ENCODE peak calls at places on chromosomes 16 and 17, in five cellular contexts. F, W, S, Y and Q are unnamed samples. For H3K4me1, the result is how much of the 10 kb centered on the place peaks cover.

GRCh38 chr16:23754594-23755483 is at the start of gene CHP2:
- DNase-seq in F (no peak), S (peak), Y (no peak), W (peak), Q (no peak)

GRCh38 chr16:85234310-85235235 is 122.3 kb upstream of the CIBAR2 start:
- DNase-seq in S (peak), F (peak), W (peak), Y (peak), Q (peak)

GRCh38 chr16:19607610-19608280 is 52.2 kb downstream of the VPS35L start:
- DNase-seq in F (peak), S (no peak), W (no peak), Y (no peak), Q (no peak)

GRCh38 chr16:4599037-4599436 is 15.7 kb downstream of the UBALD1 start:
- DNase-seq in F (no peak), Y (no peak), S (no peak), W (no peak), Q (no peak)

GRCh38 chr16:20915733-20916132 is 15.2 kb downstream of the LYRM1 start:
- DNase-seq in Y (no peak), W (peak), F (no peak), S (no peak), Q (no peak)

GRCh38 chr17:76816590-76817135 is 51.5 kb upstream of the MGAT5B start:
- DNase-seq in S (no peak), Y (peak), W (peak), F (peak), Q (no peak)

GRCh38 chr17:37713624-37714023 is 31.2 kb downstream of the HNF1B start:
- DNase-seq in Y (no peak), W (no peak), F (no peak), S (no peak), Q (peak)

GRCh38 chr17:81961554-81962498 is 839 bp upstream of the NOTUM start:
- DNase-seq in F (no peak), S (no peak), Y (no peak), W (no peak), Q (no peak)

GRCh38 chr17:16171613-16172012 is 43.7 kb downstream of the NCOR1 start:
- DNase-seq in F (peak), W (no peak), Y (no peak), S (no peak), Q (peak)

GRCh38 chr17:6712854-6713129 is 377 bp downstream of the SLC13A5 start:
- DNase-seq in W (no peak), S (no peak), Y (no peak), F (no peak), Q (no peak)

GRCh38 chr16:11138769-11139623 is 117.0 kb downstream of the SOCS1 start:
- DNase-seq in S (no peak), Y (no peak), F (no peak), W (no peak), Q (no peak)

GRCh38 chr17:82640046-82640445 is 8.2 kb downstream of the WDR45B start:
- DNase-seq in Y (no peak), F (no peak), W (no peak), S (peak), Q (no peak)

GRCh38 chr17:81832608-81833159 is 407 bp downstream of the MCRIP1 start:
- DNase-seq in F (no peak), Y (peak), S (no peak), W (no peak), Q (no peak)

GRCh38 chr17:6558932-6559752 is 2.8 kb upstream of the PITPNM3 start:
- DNase-seq in S (no peak), W (no peak), F (no peak), Y (no peak), Q (no peak)

GRCh38 chr17:68257924-68258323 is 10.1 kb downstream of the AMZ2 start:
- DNase-seq in Y (no peak), W (no peak), S (no peak), F (no peak), Q (no peak)

GRCh38 chr17:67180275-67180674 is 64.7 kb downstream of the HELZ start:
- DNase-seq in S (no peak), Y (no peak), F (no peak), W (no peak), Q (no peak)

GRCh38 chr17:64706224-64707076 is 44.3 kb upstream of the SMURF2 start:
- DNase-seq in S (no peak), W (no peak), F (peak), Y (no peak), Q (no peak)

GRCh38 chr16:20814761-20815160 is 8.4 kb downstream of the REXO5 start:
- DNase-seq in S (no peak), W (no peak), F (no peak), Y (no peak), Q (no peak)

GRCh38 chr17:76700627-76701470 is 9.9 kb downstream of the MXRA7 start:
- DNase-seq in Y (peak), S (peak), F (no peak), W (peak), Q (no peak)

GRCh38 chr17:64003526-64004121 is 5.5 kb downstream of the PRR29 start:
- DNase-seq in F (no peak), Y (no peak), W (no peak), S (no peak), Q (no peak)

GRCh38 chr17:50206604-50207293 is 5.3 kb upstream of the COL1A1 start:
- DNase-seq in Y (peak), S (peak), W (peak), F (no peak), Q (no peak)

GRCh38 chr17:4972752-4973151 is 5.1 kb upstream of the SPAG7 start:
- DNase-seq in F (no peak), Y (no peak), S (peak), W (no peak), Q (no peak)

GRCh38 chr16:83681421-83681820 is 126.4 kb upstream of the HSBP1 start:
- DNase-seq in W (no peak), S (no peak), Y (no peak), F (no peak), Q (no peak)

GRCh38 chr16:84774810-84775209 is 45.0 kb upstream of the CRISPLD2 start:
- DNase-seq in Y (no peak), S (no peak), W (no peak), F (no peak), Q (no peak)

GRCh38 chr17:2532146-2532720 is 20.5 kb upstream of the METTL16 start:
- DNase-seq in F (no peak), Y (no peak), S (peak), W (no peak), Q (no peak)

GRCh38 chr16:13307861-13308260 is 406.5 kb downstream of the SHISA9 start:
- DNase-seq in W (no peak), Y (no peak), F (no peak), S (no peak), Q (no peak)

GRCh38 chr16:79632289-79632688 is 31.8 kb upstream of the MAF start:
- DNase-seq in F (peak), W (no peak), Y (no peak), S (no peak), Q (no peak)

GRCh38 chr16:20023190-20023589 is 50.5 kb downstream of the GPR139 start:
- DNase-seq in F (peak), Y (no peak), S (no peak), W (no peak), Q (no peak)

GRCh38 chr17:17149520-17150449 is 56.3 kb downstream of the PLD6 start:
- DNase-seq in F (no peak), W (no peak), S (no peak), Y (no peak), Q (no peak)

GRCh38 chr16:55709801-55710200 is 54.0 kb downstream of the SLC6A2 start:
- DNase-seq in Y (no peak), S (no peak), W (no peak), F (no peak), Q (no peak)

GRCh38 chr17:8300629-8301242 is 5.5 kb upstream of the SLC25A35 start:
- DNase-seq in S (peak), F (peak), Y (peak), W (peak), Q (peak)

GRCh38 chr17:4597975-4598374 is 13.6 kb downstream of the SMTNL2 start:
- DNase-seq in F (no peak), Y (peak), S (peak), W (no peak), Q (no peak)

GRCh38 chr16:720507-720989 is 398 bp upstream of the ANTKMT start:
- DNase-seq in F (peak), Y (peak), W (peak), S (no peak), Q (no peak)

GRCh38 chr16:46908540-46909372 is 24.6 kb downstream of the GPT2 start:
- DNase-seq in W (peak), Y (no peak), S (no peak), F (peak), Q (peak)

GRCh38 chr16:1709356-1709755 is 3.4 kb downstream of the MAPK8IP3 start:
- DNase-seq in Y (no peak), F (no peak), W (no peak), S (no peak), Q (no peak)

GRCh38 chr17:59764292-59764741 is 56.9 kb downstream of the VMP1 start:
- DNase-seq in F (no peak), S (no peak), W (no peak), Y (no peak), Q (no peak)

GRCh38 chr17:39944393-39944711 is 16.8 kb downstream of the LRRC3C start:
- DNase-seq in F (no peak), W (no peak), Y (no peak), S (no peak), Q (no peak)

GRCh38 chr16:55657616-55658015 is 1.8 kb downstream of the SLC6A2 start:
- DNase-seq in Y (no peak), F (no peak), W (no peak), S (no peak), Q (no peak)

GRCh38 chr17:75047398-75048098 is 523 bp downstream of the KCTD2 start:
- DNase-seq in W (no peak), F (no peak), Y (peak), S (peak), Q (no peak)

DNA sequence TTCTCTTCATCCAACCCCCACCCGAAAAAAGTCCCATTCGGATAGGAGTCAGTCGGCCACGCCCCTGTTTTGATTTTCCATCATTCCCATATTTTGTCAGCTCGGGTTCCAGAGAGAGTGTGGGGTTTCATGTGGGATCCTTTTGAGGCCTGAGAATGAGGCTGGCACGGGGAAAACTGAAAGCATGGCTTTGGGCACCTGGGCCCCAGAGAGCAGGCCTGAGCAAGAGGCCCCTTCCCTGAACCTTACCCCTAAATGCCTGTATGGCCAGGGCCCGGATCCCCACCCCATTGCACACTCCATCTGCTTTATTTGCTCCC is 4.6 kb upstream of the HOXB4 start:
- DNase-seq in F (no peak), W (no peak), S (no peak), Y (no peak), Q (no peak)
- H3K4me3 ChIP-seq in F (no peak), W (no peak), S (peak), Y (peak), Q (no peak)

GRCh38 chr17:51640108-51640622 is 379.8 kb downstream of the UTP18 start:
- DNase-seq in S (no peak), F (peak), Y (no peak), W (peak), Q (no peak)
- TF ChIP-seq CTCF in S (no peak), F (peak), Y (peak), W (peak), Q (no peak)

GRCh38 chr17:73875346-73875745 is 231.1 kb upstream of the SDK2 start:
- DNase-seq in F (no peak), Y (no peak), W (no peak), S (no peak), Q (no peak)
- H3K4me1 ChIP-seq in F (under half), Y (under half), W (under half), S (under half), Q (under half)

GRCh38 chr16:30901201-30902069 is 5.0 kb downstream of the CTF1 start:
- DNase-seq in S (no peak), Y (no peak), W (no peak), F (peak), Q (no peak)

GRCh38 chr16:30903596-30903995 is 7.2 kb downstream of the CTF1 start:
- DNase-seq in F (peak), W (no peak), Y (no peak), S (no peak), Q (no peak)

GRCh38 chr16:30902070-30902972 is 5.9 kb downstream of the CTF1 start:
- DNase-seq in Y (peak), W (peak), F (peak), S (peak), Q (peak)

GRCh38 chr16:30904114-30904780 is 7.8 kb downstream of the CTF1 start:
- DNase-seq in W (no peak), F (no peak), S (no peak), Y (no peak), Q (no peak)

DNA sequence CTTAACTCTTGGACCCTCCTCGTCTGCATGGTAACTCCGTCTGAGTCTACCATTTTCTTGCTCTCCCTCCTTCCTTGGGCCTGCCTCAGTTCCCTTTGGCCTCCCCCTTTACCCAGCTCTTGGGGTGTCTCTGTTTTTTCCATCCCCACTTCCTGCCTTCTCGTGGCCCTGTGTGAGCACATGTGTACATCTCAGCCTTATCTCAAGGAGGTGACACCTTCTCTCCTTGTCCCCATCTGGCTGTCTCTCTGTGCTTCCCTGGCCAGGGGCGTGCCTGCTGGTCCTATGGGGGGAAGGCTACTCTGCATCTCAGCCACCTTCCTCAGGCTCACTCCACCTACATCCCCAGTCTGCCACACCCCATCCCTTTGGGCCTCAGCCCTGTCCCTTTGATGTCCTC is 6.6 kb downstream of the CTF1 start:
- DNase-seq in F (no peak), S (no peak), W (no peak), Y (no peak), Q (no peak)
- H3K4me3 ChIP-seq in F (no peak), S (no peak), W (no peak), Y (peak), Q (no peak)

DNA sequence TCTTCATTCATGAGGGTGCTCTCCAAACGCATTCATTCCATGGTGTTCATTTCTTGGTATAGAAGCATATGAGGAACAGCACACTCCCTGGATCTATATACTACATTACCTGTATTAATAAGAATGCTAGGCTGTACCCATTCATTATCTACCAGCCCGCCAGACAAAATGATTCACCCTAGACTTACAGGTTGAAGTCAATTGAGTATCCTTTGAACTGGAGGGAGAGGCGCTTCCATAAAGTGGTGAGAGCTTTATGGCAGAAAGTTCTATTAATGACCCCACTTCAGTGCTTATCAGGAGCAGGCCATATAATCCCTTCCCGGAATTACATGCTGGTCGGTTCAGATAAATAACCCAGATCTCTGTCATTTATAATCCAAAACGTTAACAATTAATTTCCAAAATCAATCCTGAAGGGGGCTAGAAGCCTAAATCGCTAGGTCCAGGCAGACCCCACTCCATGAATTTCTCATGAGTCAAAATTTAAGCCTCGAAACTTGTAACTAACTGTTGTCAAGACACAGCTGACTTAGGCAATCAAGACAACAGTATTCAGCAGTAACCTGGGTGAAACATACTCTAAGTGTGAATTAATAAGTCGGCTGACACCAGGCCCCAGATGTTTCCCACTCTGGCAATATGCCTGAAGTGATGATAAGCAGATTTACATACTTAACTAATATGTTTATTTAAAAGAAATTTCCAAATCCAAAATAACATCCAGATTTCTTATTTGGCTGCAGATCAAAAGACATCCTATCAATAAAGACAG is 44.7 kb upstream of the TOX3 start:
- DNase-seq in S (no peak), F (no peak), Y (no peak), W (no peak), Q (no peak)
- TF ChIP-seq CTCF in S (no peak), F (no peak), Y (no peak), W (no peak), Q (no peak)

GRCh38 chr16:50309527-50310307 is 43.4 kb downstream of the ADCY7 start:
- DNase-seq in F (no peak), S (peak), Y (no peak), W (peak), Q (no peak)
- H3K4me1 ChIP-seq in F (under half), S (under half), Y (under half), W (under half), Q (under half)